ENCODE peak calls at places on chromosomes 6 and 20, in five cellular contexts. X is heart left ventricle, F is choroid plexus epithelial cell, W is AG09309, S is lung. C is an unnamed sample.
A peak's percentile ranks its signal among the peaks of the same experiment; 100 is the strongest.

GRCh38 chr20:5770240-5770986 is 20.2 kb downstream of the SHLD1 start:
- DNase-seq in X (no peak), S (no peak), W (no peak), F (peak; percentile 31), C (peak; percentile 21)

GRCh38 chr6:48176909-48177308 is 65.9 kb upstream of the PTCHD4 start:
- DNase-seq in W (no peak), S (no peak), F (no peak), X (no peak), C (no peak)

GRCh38 chr20:45406260-45407066 is 1.6 kb upstream of the DBNDD2 start:
- DNase-seq in F (no peak), W (no peak), S (peak; percentile 57), X (peak; percentile 91), C (peak; percentile 3)

GRCh38 chr20:36645998-36646397 is at the start of gene SLA2:
- DNase-seq in X (no peak), S (no peak), F (no peak), W (no peak), C (no peak)

GRCh38 chr6:121817141-121817540 is 381.7 kb downstream of the GJA1 start:
- DNase-seq in F (peak; percentile 70), S (no peak), W (no peak), X (no peak), C (no peak)

GRCh38 chr6:33215281-33215680 is 7.0 kb downstream of the RING1 start:
- DNase-seq in X (no peak), S (no peak), W (no peak), F (no peak), C (no peak)

GRCh38 chr6:141700836-141701235 is 431.9 kb upstream of the GJE1 start:
- DNase-seq in F (peak; percentile 14), W (no peak), S (no peak), X (no peak), C (no peak)

GRCh38 chr20:37327748-37328147 is 18.2 kb upstream of the SRC start:
- DNase-seq in S (peak; percentile 62), F (no peak), W (peak; percentile 79), X (no peak), C (peak; percentile 45)

GRCh38 chr20:1324598-1325172 is 4.3 kb downstream of the SDCBP2 start:
- DNase-seq in X (no peak), S (no peak), W (no peak), F (peak; percentile 70), C (peak; percentile 67)

GRCh38 chr6:108837236-108837971 is 10.8 kb upstream of the ARMC2 start:
- DNase-seq in S (no peak), F (peak; percentile 19), X (no peak), W (no peak), C (no peak)

GRCh38 chr20:38969708-38970107 is 7.6 kb downstream of the DHX35 start:
- DNase-seq in W (no peak), X (no peak), S (no peak), F (no peak), C (no peak)

GRCh38 chr6:2793491-2794151 is 28.4 kb downstream of the WRNIP1 start:
- DNase-seq in F (peak; percentile 21), W (no peak), X (no peak), S (peak; percentile 50), C (peak; percentile 33)

GRCh38 chr6:2792330-2792729 is 27.1 kb downstream of the WRNIP1 start:
- DNase-seq in F (peak; percentile 72), S (no peak), X (no peak), W (no peak), C (peak; percentile 14)

GRCh38 chr6:2794171-2794730 is 29.1 kb downstream of the WRNIP1 start:
- DNase-seq in S (no peak), F (peak; percentile 13), W (no peak), X (no peak), C (no peak)

GRCh38 chr6:2790588-2790987 is 25.4 kb downstream of the WRNIP1 start:
- DNase-seq in W (no peak), F (peak; percentile 74), S (no peak), X (no peak), C (peak; percentile 28)

GRCh38 chr6:2791124-2792050 is 26.2 kb downstream of the WRNIP1 start:
- DNase-seq in X (no peak), W (peak; percentile 70), F (peak; percentile 96), S (peak; percentile 68), C (peak; percentile 82)
- TF ChIP-seq CTCF in X (peak; percentile 83), W (peak; percentile 80), F (peak; percentile 94), S (peak; percentile 81), C (peak; percentile 82)

DNA sequence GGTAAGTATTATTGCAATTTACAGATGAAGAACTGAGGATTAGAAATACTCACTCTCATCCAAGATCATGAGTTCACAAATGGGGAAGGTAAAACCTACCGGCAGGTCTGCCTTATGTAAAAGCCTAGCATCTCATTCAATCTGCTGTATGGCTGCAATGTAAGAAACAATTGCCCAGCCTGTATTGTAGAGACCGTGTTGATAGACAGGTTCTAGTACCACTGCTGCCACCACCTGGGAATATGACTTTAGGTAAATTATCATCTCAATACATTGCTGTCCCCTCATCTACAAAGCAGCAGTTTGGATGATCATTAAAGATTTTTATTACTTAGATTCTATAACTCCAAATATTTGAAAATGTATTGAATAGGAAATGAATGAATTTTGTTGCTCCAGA is 23.3 kb upstream of the ARHGAP18 start:
- DNase-seq in X (no peak), S (no peak), W (no peak), F (no peak), C (no peak)
- TF ChIP-seq CTCF in X (no peak), S (no peak), W (no peak), F (no peak), C (no peak)

GRCh38 chr6:17103715-17104114 is 1.9 kb downstream of the STMND1 start:
- DNase-seq in F (peak; percentile 33), W (no peak), X (no peak), S (no peak), C (no peak)
- TF ChIP-seq CTCF in F (peak; percentile 48), W (peak; percentile 21), X (no peak), S (no peak), C (peak; percentile 37)

GRCh38 chr20:62623488-62624324 is 18.6 kb upstream of the SLCO4A1 start:
- DNase-seq in W (peak; percentile 44), S (peak; percentile 94), F (peak; percentile 84), X (peak; percentile 96), C (peak; percentile 72)
- TF ChIP-seq CTCF in W (peak; percentile 11), S (no peak), F (no peak), X (peak; percentile 7), C (no peak)

C was measured in astrocyte of the spinal cord.